ENCODE peak calls at places on chromosome 6, in nine cellular contexts. One of them, this sample, is unnamed.

GRCh38 chr6:32852844-32853540 is 512 bp downstream of the TAP1 start:
- DNase-seq in NCI-H1436: no peak
- DNase-seq in fibroblast of lung: peak
- DNase-seq in CD8-positive, alpha-beta memory T cell: peak
- DNase-seq in HS-27A: no peak
- DNase-seq in NCI-H1092 treated with DMSO at 0.1 percent for 48 hours: no peak
- DNase-seq in activated CD8-positive, alpha-beta memory T cell treated with anti-CD3 and anti-CD28 coated beads for 4 hours: no peak
- DNase-seq in CD8-positive, alpha-beta T cell: peak
- DNase-seq in left colon: peak
- DNase-seq in this sample: peak

GRCh38 chr6:142913036-142913510 is 31.9 kb downstream of the HIVEP2 start:
- DNase-seq in CD8-positive, alpha-beta T cell: no peak
- DNase-seq in fibroblast of lung: no peak
- DNase-seq in CD8-positive, alpha-beta memory T cell: no peak
- DNase-seq in left colon: no peak
- DNase-seq in NCI-H1092 treated with DMSO at 0.1 percent for 48 hours: no peak
- DNase-seq in NCI-H1436: no peak
- DNase-seq in HS-27A: no peak
- DNase-seq in activated CD8-positive, alpha-beta memory T cell treated with anti-CD3 and anti-CD28 coated beads for 4 hours: no peak
- DNase-seq in this sample: no peak

GRCh38 chr6:36599791-36600209 is 5.6 kb downstream of the SRSF3 start:
- DNase-seq in CD8-positive, alpha-beta memory T cell: peak
- DNase-seq in left colon: no peak
- DNase-seq in HS-27A: no peak
- DNase-seq in CD8-positive, alpha-beta T cell: peak
- DNase-seq in NCI-H1436: no peak
- DNase-seq in NCI-H1092 treated with DMSO at 0.1 percent for 48 hours: no peak
- DNase-seq in activated CD8-positive, alpha-beta memory T cell treated with anti-CD3 and anti-CD28 coated beads for 4 hours: peak
- DNase-seq in fibroblast of lung: peak
- DNase-seq in this sample: peak

GRCh38 chr6:119915971-119916370 is 566.4 kb upstream of the MAN1A1 start:
- DNase-seq in fibroblast of lung: no peak
- DNase-seq in left colon: no peak
- DNase-seq in NCI-H1092 treated with DMSO at 0.1 percent for 48 hours: no peak
- DNase-seq in CD8-positive, alpha-beta memory T cell: no peak
- DNase-seq in HS-27A: no peak
- DNase-seq in CD8-positive, alpha-beta T cell: no peak
- DNase-seq in activated CD8-positive, alpha-beta memory T cell treated with anti-CD3 and anti-CD28 coated beads for 4 hours: no peak
- DNase-seq in NCI-H1436: no peak
- DNase-seq in this sample: no peak

GRCh38 chr6:169277619-169278018 is 24.0 kb upstream of the THBS2 start:
- DNase-seq in CD8-positive, alpha-beta memory T cell: no peak
- DNase-seq in activated CD8-positive, alpha-beta memory T cell treated with anti-CD3 and anti-CD28 coated beads for 4 hours: no peak
- DNase-seq in CD8-positive, alpha-beta T cell: no peak
- DNase-seq in fibroblast of lung: no peak
- DNase-seq in left colon: no peak
- DNase-seq in NCI-H1092 treated with DMSO at 0.1 percent for 48 hours: no peak
- DNase-seq in NCI-H1436: no peak
- DNase-seq in HS-27A: no peak
- DNase-seq in this sample: no peak

GRCh38 chr6:33029297-33030184 is 20.1 kb upstream of the HLA-DOA start:
- DNase-seq in NCI-H1436: no peak
- DNase-seq in activated CD8-positive, alpha-beta memory T cell treated with anti-CD3 and anti-CD28 coated beads for 4 hours: no peak
- DNase-seq in HS-27A: no peak
- DNase-seq in CD8-positive, alpha-beta memory T cell: no peak
- DNase-seq in CD8-positive, alpha-beta T cell: no peak
- DNase-seq in fibroblast of lung: no peak
- DNase-seq in left colon: no peak
- DNase-seq in NCI-H1092 treated with DMSO at 0.1 percent for 48 hours: no peak
- DNase-seq in this sample: no peak

GRCh38 chr6:20919677-20920385 is 385.6 kb downstream of the CDKAL1 start:
- DNase-seq in NCI-H1436: no peak
- DNase-seq in left colon: no peak
- DNase-seq in fibroblast of lung: peak
- DNase-seq in CD8-positive, alpha-beta T cell: no peak
- DNase-seq in activated CD8-positive, alpha-beta memory T cell treated with anti-CD3 and anti-CD28 coated beads for 4 hours: no peak
- DNase-seq in CD8-positive, alpha-beta memory T cell: no peak
- DNase-seq in NCI-H1092 treated with DMSO at 0.1 percent for 48 hours: no peak
- DNase-seq in HS-27A: no peak
- DNase-seq in this sample: no peak

GRCh38 chr6:46159229-46159628 is 11.6 kb downstream of the ENPP5 start:
- DNase-seq in left colon: no peak
- DNase-seq in CD8-positive, alpha-beta T cell: no peak
- DNase-seq in NCI-H1436: no peak
- DNase-seq in HS-27A: no peak
- DNase-seq in NCI-H1092 treated with DMSO at 0.1 percent for 48 hours: no peak
- DNase-seq in CD8-positive, alpha-beta memory T cell: no peak
- DNase-seq in activated CD8-positive, alpha-beta memory T cell treated with anti-CD3 and anti-CD28 coated beads for 4 hours: no peak
- DNase-seq in fibroblast of lung: no peak
- DNase-seq in this sample: no peak

GRCh38 chr6:134741193-134741521 is 208.7 kb downstream of the ALDH8A1 start:
- DNase-seq in left colon: no peak
- DNase-seq in CD8-positive, alpha-beta memory T cell: no peak
- DNase-seq in NCI-H1436: no peak
- DNase-seq in activated CD8-positive, alpha-beta memory T cell treated with anti-CD3 and anti-CD28 coated beads for 4 hours: no peak
- DNase-seq in NCI-H1092 treated with DMSO at 0.1 percent for 48 hours: no peak
- DNase-seq in HS-27A: no peak
- DNase-seq in CD8-positive, alpha-beta T cell: no peak
- DNase-seq in fibroblast of lung: no peak
- DNase-seq in this sample: no peak

This sample was measured in ecto neural progenitor cell.